ENCODE peak calls at places on chromosome 3, in five cellular contexts. W is colonic mucosa, H is brain microvascular endothelial cell, V is psoas muscle, B is neural progenitor cell. L is an unnamed sample.

GRCh38 chr3:149575213-149575961 is 82.4 kb downstream of the WWTR1 start:
- DNase-seq in V (peak; percentile 73), H (peak; percentile 85), B (peak; percentile 18), W (peak; percentile 24), L (peak; percentile 12)

GRCh38 chr3:150803440-150803985 is 40.5 kb upstream of the SIAH2 start:
- DNase-seq in B (no peak), V (no peak), H (no peak), W (no peak), L (no peak)

GRCh38 chr3:45088543-45088942 is 57.6 kb downstream of the CDCP1 start:
- DNase-seq in V (no peak), B (no peak), H (no peak), W (no peak), L (no peak)

GRCh38 chr3:136818851-136819783 is at the start of gene SLC35G2:
- DNase-seq in W (peak; percentile 22), H (peak; percentile 81), V (peak; percentile 54), B (peak; percentile 81), L (peak; percentile 52)

GRCh38 chr3:25911525-25912295 is 121.8 kb downstream of the OXSM start:
- DNase-seq in W (no peak), V (no peak), H (no peak), B (no peak), L (no peak)

GRCh38 chr3:123272547-123272946 is 70.8 kb downstream of the SEC22A start:
- DNase-seq in B (no peak), V (no peak), W (no peak), H (peak; percentile 20), L (no peak)

GRCh38 chr3:64157150-64158035 is 67.9 kb downstream of the PRICKLE2 start:
- DNase-seq in B (no peak), V (no peak), W (peak; percentile 59), H (no peak), L (no peak)

GRCh38 chr3:115779011-115779410 is 155.7 kb downstream of the GAP43 start:
- DNase-seq in W (no peak), H (no peak), V (no peak), B (no peak), L (no peak)

GRCh38 chr3:129756871-129757270 is 136.6 kb downstream of the TMCC1 start:
- DNase-seq in V (no peak), H (peak; percentile 0), W (no peak), B (no peak), L (no peak)

GRCh38 chr3:165788531-165788930 is 48.7 kb downstream of the BCHE start:
- DNase-seq in V (no peak), H (no peak), W (no peak), B (no peak), L (no peak)

GRCh38 chr3:115099115-115099884 is 47.8 kb downstream of the ZBTB20 start:
- DNase-seq in H (no peak), W (no peak), V (no peak), B (no peak), L (no peak)

GRCh38 chr3:102195198-102195948 is 239.4 kb upstream of the ZPLD1 start:
- DNase-seq in B (no peak), W (peak; percentile 50), H (no peak), V (no peak), L (no peak)

GRCh38 chr3:60086811-60087210 is 1037.0 kb upstream of the CFAP20DC start:
- DNase-seq in H (peak; percentile 69), B (no peak), W (no peak), V (no peak), L (no peak)

GRCh38 chr3:89049119-89049518 is 58.3 kb upstream of the EPHA3 start:
- DNase-seq in W (no peak), B (peak; percentile 39), H (no peak), V (no peak), L (no peak)

GRCh38 chr3:114770874-114771273 is 376.2 kb downstream of the ZBTB20 start:
- DNase-seq in W (no peak), H (no peak), V (no peak), B (no peak), L (no peak)

GRCh38 chr3:138078901-138079344 is 36.5 kb downstream of the DZIP1L start:
- DNase-seq in H (peak; percentile 98), W (no peak), B (no peak), V (no peak), L (no peak)

GRCh38 chr3:181418249-181418648 is 293.5 kb upstream of the SOX2 start:
- DNase-seq in W (no peak), V (no peak), B (peak; percentile 8), H (no peak), L (no peak)

GRCh38 chr3:72338942-72339749 is 509.1 kb downstream of the SHQ1 start:
- DNase-seq in B (no peak), W (no peak), H (peak; percentile 98), V (peak; percentile 79), L (no peak)

GRCh38 chr3:194754091-194754490 is 68.4 kb downstream of the FAM43A start:
- DNase-seq in W (no peak), V (no peak), H (no peak), B (no peak), L (no peak)

GRCh38 chr3:43994594-43995077 is 247.1 kb upstream of the TOPAZ1 start:
- DNase-seq in H (no peak), B (peak; percentile 15), W (no peak), V (no peak), L (no peak)

GRCh38 chr3:12363397-12364195 is 74.7 kb downstream of the PPARG start:
- DNase-seq in V (no peak), H (peak; percentile 29), B (no peak), W (no peak), L (no peak)

GRCh38 chr3:39809995-39810595 is 686 bp downstream of the MYRIP start:
- DNase-seq in B (peak; percentile 37), V (no peak), H (no peak), W (no peak), L (no peak)

GRCh38 chr3:192904632-192905289 is 12.9 kb downstream of the MB21D2 start:
- DNase-seq in V (no peak), B (no peak), W (no peak), H (no peak), L (no peak)

GRCh38 chr3:71513081-71513480 is 70.4 kb downstream of the FOXP1 start:
- DNase-seq in B (no peak), V (no peak), H (no peak), W (no peak), L (no peak)

GRCh38 chr3:30605005-30605404 is 1.4 kb upstream of the TGFBR2 start:
- DNase-seq in H (no peak), B (no peak), V (no peak), W (no peak), L (no peak)

GRCh38 chr3:175957427-175957826 is 1098.3 kb downstream of the NAALADL2 start:
- DNase-seq in H (no peak), B (no peak), V (no peak), W (no peak), L (no peak)

GRCh38 chr3:30666564-30667249 is 60.3 kb downstream of the TGFBR2 start:
- DNase-seq in H (no peak), W (no peak), B (no peak), V (no peak), L (no peak)

GRCh38 chr3:27976933-27977332 is 254.8 kb upstream of the EOMES start:
- DNase-seq in W (no peak), H (no peak), V (no peak), B (no peak), L (no peak)

DNA sequence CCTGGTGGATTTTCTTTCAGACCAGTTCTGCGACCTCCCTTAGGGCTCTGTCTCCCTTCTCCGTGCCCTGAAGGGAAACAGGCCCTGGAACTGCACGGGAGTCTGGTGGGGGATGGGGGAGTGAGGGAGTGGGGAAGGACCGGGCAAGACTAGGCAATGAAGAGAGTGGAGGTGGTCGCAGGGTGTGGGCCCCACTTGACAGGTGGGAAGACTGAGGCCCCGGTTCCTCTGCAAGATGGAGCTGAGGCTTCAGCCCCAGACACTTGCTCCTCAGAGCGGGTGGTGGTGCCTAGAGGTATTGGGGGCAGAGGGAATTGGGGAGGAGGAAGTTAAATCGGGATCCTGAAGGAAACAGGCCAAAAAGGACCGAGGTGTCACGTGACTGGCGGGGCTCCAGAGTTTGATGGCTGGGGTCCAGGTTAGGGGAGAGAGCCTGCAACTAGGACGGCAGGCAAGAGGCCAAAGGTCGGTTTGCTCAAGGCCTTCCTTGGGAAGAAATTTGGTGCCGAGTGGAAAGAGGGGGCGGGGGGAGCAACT is 597 bp upstream of the CAMK1 start:
- DNase-seq in V (peak; percentile 91), W (peak; percentile 93), B (no peak), H (no peak), L (no peak)
- H3K27ac ChIP-seq in V (peak overlapping the region; percentile 64), W (peak overlapping the region; percentile 59), B (no peak overlapping the region), H (no peak overlapping the region), L (peak overlapping the region; percentile 89)

GRCh38 chr3:8500208-8500961 is 1.2 kb upstream of the LMCD1 start:
- DNase-seq in B (peak; percentile 78), V (no peak), H (peak; percentile 66), W (no peak), L (no peak)
- TF ChIP-seq CTCF in B (peak; percentile 28), V (no peak), H (peak; percentile 10), W (no peak), L (no peak)

DNA sequence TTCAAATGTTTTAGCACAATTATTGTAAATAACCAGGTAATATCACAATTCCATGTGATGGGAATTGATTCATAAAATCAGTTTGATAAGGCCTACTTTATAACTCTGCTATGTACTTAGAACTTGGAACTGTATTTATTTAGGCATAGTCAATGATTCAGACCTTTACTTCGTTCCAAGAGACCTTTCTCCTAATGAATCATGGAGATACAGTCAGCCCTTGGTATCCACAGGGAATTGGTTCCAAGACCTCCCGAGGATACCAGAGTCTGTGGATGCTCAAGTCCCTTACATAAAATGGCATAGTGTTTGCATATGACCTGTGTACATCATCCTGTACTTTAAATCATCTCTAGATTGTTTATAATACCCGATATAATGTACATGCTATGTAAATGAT is 60.8 kb upstream of the UMPS start:
- DNase-seq in H (peak; percentile 47), B (no peak), V (no peak), W (no peak), L (no peak)
- H3K4me3 ChIP-seq in H (no peak overlapping the region), B (no peak overlapping the region), V (no peak overlapping the region), W (no peak overlapping the region), L (no peak overlapping the region)

GRCh38 chr3:141095546-141095937 is 44.4 kb downstream of the SPSB4 start:
- DNase-seq in B (no peak), W (no peak), V (no peak), H (no peak), L (no peak)

GRCh38 chr3:141096164-141096563 is 45.0 kb downstream of the SPSB4 start:
- DNase-seq in V (no peak), W (no peak), H (no peak), B (no peak), L (no peak)

GRCh38 chr3:141093971-141094401 is 42.8 kb downstream of the SPSB4 start:
- DNase-seq in B (no peak), V (peak; percentile 54), H (no peak), W (no peak), L (no peak)

GRCh38 chr3:141093397-141093796 is 42.2 kb downstream of the SPSB4 start:
- DNase-seq in V (no peak), W (no peak), H (no peak), B (no peak), L (no peak)

DNA sequence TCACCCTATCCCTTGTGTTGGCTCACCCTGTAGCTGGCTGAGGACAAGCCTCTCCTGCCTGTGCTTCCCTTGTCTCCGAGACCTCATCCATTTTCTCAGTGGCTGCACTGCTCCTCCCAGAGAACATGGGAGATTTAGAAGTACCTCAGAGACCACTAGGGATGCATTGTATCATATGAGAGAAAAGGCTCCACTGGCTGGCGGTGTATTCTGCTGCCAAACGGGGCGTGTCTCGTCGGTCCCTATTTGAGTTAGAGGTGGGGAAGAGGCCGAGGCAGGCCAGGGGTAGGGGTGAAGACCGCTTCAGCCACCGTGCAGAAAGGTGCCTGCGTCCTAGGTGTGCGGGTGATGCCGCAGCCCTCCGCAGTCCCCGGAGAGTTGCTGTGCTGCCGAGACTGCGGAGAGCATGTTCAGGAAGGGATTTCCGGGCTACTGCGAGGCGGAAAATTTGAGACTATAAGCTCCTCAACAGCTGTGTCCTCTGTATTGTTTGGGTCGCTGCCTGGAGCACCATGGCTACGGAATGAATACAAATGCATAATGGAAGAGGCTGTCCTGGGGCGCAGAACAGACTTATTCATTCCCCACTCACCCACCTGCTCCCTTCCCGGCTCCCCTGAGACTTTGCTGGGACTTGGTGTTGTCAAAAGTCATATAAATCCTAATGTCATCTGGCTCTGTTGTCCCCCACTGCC is 43.9 kb downstream of the SPSB4 start:
- DNase-seq in B (peak; percentile 83), H (peak; percentile 59), W (peak; percentile 40), V (peak; percentile 81), L (no peak)
- H3K27ac ChIP-seq in B (peak overlapping the region; percentile 73), H (no peak overlapping the region), W (no peak overlapping the region), V (peak overlapping the region; percentile 64), L (no peak overlapping the region)